ENCODE peak calls at places on chromosomes 11 and 22, in ten cellular contexts. One of them, this sample, is unnamed.

GRCh38 chr11:73143126-73143838 is 1.2 kb upstream of the FCHSD2 start:
- DNase-seq in transverse colon: no peak
- DNase-seq in endothelial cell of umbilical vein: peak
- DNase-seq in psoas muscle: no peak
- DNase-seq in BJ: no peak
- DNase-seq in Caco-2: peak
- DNase-seq in neuronal stem cell: no peak
- DNase-seq in fibroblast of mammary gland: no peak
- DNase-seq in CD8-positive, alpha-beta T cell: no peak
- DNase-seq in upper lobe of right lung: no peak
- DNase-seq in this sample: peak

GRCh38 chr22:49527611-49528419 is 299.9 kb downstream of the BRD1 start:
- DNase-seq in transverse colon: no peak
- DNase-seq in endothelial cell of umbilical vein: no peak
- DNase-seq in psoas muscle: no peak
- DNase-seq in BJ: no peak
- DNase-seq in Caco-2: no peak
- DNase-seq in neuronal stem cell: no peak
- DNase-seq in fibroblast of mammary gland: no peak
- DNase-seq in CD8-positive, alpha-beta T cell: no peak
- DNase-seq in upper lobe of right lung: no peak
- DNase-seq in this sample: no peak

GRCh38 chr11:78131956-78132355 is 7.5 kb downstream of the ALG8 start:
- DNase-seq in transverse colon: no peak
- DNase-seq in endothelial cell of umbilical vein: no peak
- DNase-seq in psoas muscle: no peak
- DNase-seq in BJ: no peak
- DNase-seq in Caco-2: no peak
- DNase-seq in neuronal stem cell: no peak
- DNase-seq in fibroblast of mammary gland: peak
- DNase-seq in CD8-positive, alpha-beta T cell: no peak
- DNase-seq in upper lobe of right lung: no peak
- DNase-seq in this sample: no peak

GRCh38 chr11:60984149-60984548 is 12.7 kb downstream of the CD6 start:
- DNase-seq in transverse colon: no peak
- DNase-seq in endothelial cell of umbilical vein: no peak
- DNase-seq in psoas muscle: no peak
- DNase-seq in BJ: no peak
- DNase-seq in Caco-2: no peak
- DNase-seq in neuronal stem cell: no peak
- DNase-seq in fibroblast of mammary gland: no peak
- DNase-seq in CD8-positive, alpha-beta T cell: no peak
- DNase-seq in upper lobe of right lung: no peak
- DNase-seq in this sample: no peak

GRCh38 chr11:130636672-130637463 is 188.4 kb downstream of the ADAMTS15 start:
- DNase-seq in transverse colon: no peak
- DNase-seq in endothelial cell of umbilical vein: peak
- DNase-seq in psoas muscle: no peak
- DNase-seq in BJ: peak
- DNase-seq in Caco-2: no peak
- DNase-seq in neuronal stem cell: no peak
- DNase-seq in fibroblast of mammary gland: peak
- DNase-seq in CD8-positive, alpha-beta T cell: no peak
- DNase-seq in upper lobe of right lung: no peak
- DNase-seq in this sample: no peak

GRCh38 chr11:7977251-7977917 is 9.8 kb upstream of the EIF3F start:
- DNase-seq in transverse colon: no peak
- DNase-seq in endothelial cell of umbilical vein: peak
- DNase-seq in psoas muscle: no peak
- DNase-seq in BJ: peak
- DNase-seq in Caco-2: no peak
- DNase-seq in neuronal stem cell: no peak
- DNase-seq in fibroblast of mammary gland: peak
- DNase-seq in CD8-positive, alpha-beta T cell: no peak
- DNase-seq in upper lobe of right lung: no peak
- DNase-seq in this sample: no peak

GRCh38 chr11:134584706-134585445 is 172.8 kb upstream of the B3GAT1 start:
- DNase-seq in transverse colon: no peak
- DNase-seq in endothelial cell of umbilical vein: no peak
- DNase-seq in psoas muscle: no peak
- DNase-seq in BJ: no peak
- DNase-seq in Caco-2: no peak
- DNase-seq in neuronal stem cell: no peak
- DNase-seq in fibroblast of mammary gland: no peak
- DNase-seq in CD8-positive, alpha-beta T cell: no peak
- DNase-seq in upper lobe of right lung: peak
- DNase-seq in this sample: peak

GRCh38 chr11:14973621-14974020 is 1.5 kb upstream of the CALCA start:
- DNase-seq in transverse colon: no peak
- DNase-seq in endothelial cell of umbilical vein: no peak
- DNase-seq in psoas muscle: no peak
- DNase-seq in BJ: no peak
- DNase-seq in Caco-2: no peak
- DNase-seq in neuronal stem cell: peak
- DNase-seq in fibroblast of mammary gland: no peak
- DNase-seq in CD8-positive, alpha-beta T cell: no peak
- DNase-seq in upper lobe of right lung: peak
- DNase-seq in this sample: peak

GRCh38 chr11:27795955-27796861 is 96.0 kb upstream of the BDNF start:
- DNase-seq in transverse colon: peak
- DNase-seq in endothelial cell of umbilical vein: no peak
- DNase-seq in psoas muscle: no peak
- DNase-seq in BJ: no peak
- DNase-seq in Caco-2: peak
- DNase-seq in neuronal stem cell: peak
- DNase-seq in fibroblast of mammary gland: no peak
- DNase-seq in CD8-positive, alpha-beta T cell: no peak
- DNase-seq in upper lobe of right lung: no peak
- DNase-seq in this sample: peak

DNA sequence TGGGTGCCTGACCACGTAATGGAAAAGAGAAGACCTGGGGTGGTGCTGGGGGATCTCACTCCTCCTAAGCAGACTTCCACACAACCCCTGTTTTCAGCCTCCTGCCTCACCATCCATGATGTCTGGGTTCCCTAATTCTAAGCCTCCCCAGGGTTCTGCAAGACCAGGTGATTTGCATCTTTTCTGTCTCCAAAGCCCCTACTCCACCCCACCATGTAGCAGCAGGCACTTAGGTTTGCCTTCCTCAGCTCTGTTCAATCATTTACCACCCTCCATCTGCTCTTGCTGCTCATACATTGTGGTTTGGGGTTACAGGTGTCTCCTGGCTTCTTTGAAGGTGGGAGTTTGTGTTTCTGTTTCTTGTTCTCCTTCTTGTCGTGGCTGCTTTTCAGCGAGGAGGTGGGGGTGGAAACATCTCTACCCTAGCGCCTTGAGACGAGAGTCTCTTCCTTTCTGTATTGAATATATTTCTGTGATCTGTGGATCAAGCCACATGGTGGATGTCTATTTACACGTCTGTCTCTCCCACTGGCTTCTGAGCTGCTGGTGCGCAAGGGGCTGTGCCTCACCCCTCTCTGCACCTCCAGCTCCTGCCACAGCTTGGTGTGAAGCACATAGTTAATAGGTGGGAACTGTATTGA is 6.6 kb upstream of the SSTR3 start:
- DNase-seq in transverse colon: peak
- DNase-seq in endothelial cell of umbilical vein: no peak
- DNase-seq in psoas muscle: no peak
- DNase-seq in BJ: no peak
- DNase-seq in Caco-2: no peak
- DNase-seq in neuronal stem cell: no peak
- DNase-seq in fibroblast of mammary gland: no peak
- DNase-seq in CD8-positive, alpha-beta T cell: peak
- DNase-seq in upper lobe of right lung: no peak
- DNase-seq in this sample: no peak
- H3K4me3 ChIP-seq in transverse colon: no peak
- H3K4me3 ChIP-seq in endothelial cell of umbilical vein: no peak
- H3K4me3 ChIP-seq in psoas muscle: no peak
- H3K4me3 ChIP-seq in BJ: no peak
- H3K4me3 ChIP-seq in Caco-2: no peak
- H3K4me3 ChIP-seq in neuronal stem cell: no peak
- H3K4me3 ChIP-seq in fibroblast of mammary gland: no peak
- H3K4me3 ChIP-seq in CD8-positive, alpha-beta T cell: peak
- H3K4me3 ChIP-seq in upper lobe of right lung: no peak
- H3K4me3 ChIP-seq in this sample: no peak

DNA sequence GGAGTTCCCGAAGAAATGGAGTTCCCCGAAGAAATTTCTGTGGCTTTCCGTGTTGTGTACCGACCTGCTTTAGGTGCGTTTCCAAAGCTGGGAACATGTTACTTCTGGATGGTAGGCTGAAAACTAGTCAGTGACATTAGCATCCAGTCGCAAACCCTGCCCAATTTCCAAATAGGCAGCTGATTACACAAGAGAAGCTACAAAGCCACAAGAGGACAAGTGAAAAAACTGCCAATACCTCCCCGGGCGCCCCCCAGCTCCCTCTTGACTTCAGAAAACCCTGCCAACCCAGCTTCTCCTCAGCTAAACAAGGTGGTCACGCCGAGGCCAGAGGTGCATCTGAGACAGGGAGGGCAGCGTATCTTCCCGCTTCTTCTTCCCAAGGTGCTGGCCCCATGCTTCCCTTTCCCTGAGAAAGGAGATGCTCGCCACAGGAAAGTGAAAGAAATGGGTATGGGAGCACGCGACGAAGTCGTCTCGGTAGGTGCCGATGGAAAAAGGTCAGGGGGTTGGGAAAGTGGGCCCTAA is 551 bp downstream of the AGBL2 start:
- DNase-seq in transverse colon: peak
- DNase-seq in endothelial cell of umbilical vein: peak
- DNase-seq in psoas muscle: no peak
- DNase-seq in BJ: no peak
- DNase-seq in Caco-2: no peak
- DNase-seq in neuronal stem cell: peak
- DNase-seq in fibroblast of mammary gland: peak
- DNase-seq in CD8-positive, alpha-beta T cell: peak
- DNase-seq in upper lobe of right lung: peak
- DNase-seq in this sample: no peak
- H3K4me3 ChIP-seq in transverse colon: peak
- H3K4me3 ChIP-seq in endothelial cell of umbilical vein: peak
- H3K4me3 ChIP-seq in psoas muscle: peak
- H3K4me3 ChIP-seq in BJ: peak
- H3K4me3 ChIP-seq in Caco-2: peak
- H3K4me3 ChIP-seq in neuronal stem cell: no peak
- H3K4me3 ChIP-seq in fibroblast of mammary gland: peak
- H3K4me3 ChIP-seq in CD8-positive, alpha-beta T cell: peak
- H3K4me3 ChIP-seq in upper lobe of right lung: peak
- H3K4me3 ChIP-seq in this sample: peak

DNA sequence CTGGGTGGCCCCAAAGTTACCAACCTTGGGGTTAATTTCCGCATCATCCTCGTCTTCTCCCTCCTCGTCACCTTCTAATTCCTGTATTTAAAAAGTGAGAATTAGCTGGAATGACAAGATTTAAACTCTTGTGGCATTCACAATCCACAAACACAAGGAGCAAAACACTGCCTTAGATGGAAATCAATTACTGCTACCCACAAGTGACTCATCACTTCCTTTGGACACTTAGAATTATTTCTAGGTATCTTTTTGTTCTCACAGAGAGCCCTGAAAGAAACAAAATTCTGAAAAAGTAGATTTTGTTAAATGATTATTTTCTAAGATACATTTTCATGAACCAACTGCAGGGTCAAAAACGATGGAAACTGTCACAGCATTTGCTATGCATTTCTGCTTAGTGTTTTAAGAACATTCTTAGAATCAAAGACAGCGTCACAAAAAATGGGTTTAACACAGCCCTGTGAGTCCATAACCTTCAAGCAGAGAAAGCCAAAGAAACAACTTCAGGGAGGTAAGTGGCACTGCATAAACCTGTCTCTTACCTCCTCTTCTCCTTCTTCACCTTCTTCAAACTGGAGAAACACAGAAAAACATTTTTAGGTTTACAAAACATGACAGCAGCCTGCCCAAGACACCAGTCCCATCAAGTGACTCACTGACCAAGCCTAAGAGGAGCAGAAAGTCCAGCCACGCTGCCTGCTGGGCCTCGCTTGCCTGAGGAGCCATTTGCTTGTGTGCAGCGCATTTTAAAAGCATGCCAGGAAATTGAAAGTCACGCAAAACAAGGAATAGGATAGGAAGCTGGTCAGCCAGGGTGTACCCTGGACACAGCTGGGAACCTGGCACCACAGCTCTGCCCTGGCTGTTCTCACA is 22.3 kb upstream of the PHLDA2 start:
- DNase-seq in transverse colon: no peak
- DNase-seq in endothelial cell of umbilical vein: peak
- DNase-seq in psoas muscle: no peak
- DNase-seq in BJ: no peak
- DNase-seq in Caco-2: no peak
- DNase-seq in neuronal stem cell: no peak
- DNase-seq in fibroblast of mammary gland: peak
- DNase-seq in CD8-positive, alpha-beta T cell: no peak
- DNase-seq in upper lobe of right lung: no peak
- DNase-seq in this sample: no peak
- H3K4me3 ChIP-seq in transverse colon: no peak
- H3K4me3 ChIP-seq in endothelial cell of umbilical vein: no peak
- H3K4me3 ChIP-seq in psoas muscle: no peak
- H3K4me3 ChIP-seq in BJ: no peak
- H3K4me3 ChIP-seq in Caco-2: no peak
- H3K4me3 ChIP-seq in neuronal stem cell: no peak
- H3K4me3 ChIP-seq in fibroblast of mammary gland: no peak
- H3K4me3 ChIP-seq in CD8-positive, alpha-beta T cell: no peak
- H3K4me3 ChIP-seq in upper lobe of right lung: no peak
- H3K4me3 ChIP-seq in this sample: no peak

GRCh38 chr11:57477507-57478189 is 17.3 kb downstream of the RTN4RL2 start:
- DNase-seq in transverse colon: peak
- DNase-seq in endothelial cell of umbilical vein: no peak
- DNase-seq in psoas muscle: no peak
- DNase-seq in BJ: no peak
- DNase-seq in Caco-2: no peak
- DNase-seq in neuronal stem cell: no peak
- DNase-seq in fibroblast of mammary gland: no peak
- DNase-seq in CD8-positive, alpha-beta T cell: no peak
- DNase-seq in upper lobe of right lung: peak
- DNase-seq in this sample: no peak

GRCh38 chr11:57475191-57475590 is 14.9 kb downstream of the RTN4RL2 start:
- DNase-seq in transverse colon: no peak
- DNase-seq in endothelial cell of umbilical vein: no peak
- DNase-seq in psoas muscle: no peak
- DNase-seq in BJ: no peak
- DNase-seq in Caco-2: no peak
- DNase-seq in neuronal stem cell: no peak
- DNase-seq in fibroblast of mammary gland: peak
- DNase-seq in CD8-positive, alpha-beta T cell: no peak
- DNase-seq in upper lobe of right lung: no peak
- DNase-seq in this sample: no peak

GRCh38 chr11:57476223-57476882 is 16.0 kb downstream of the RTN4RL2 start:
- DNase-seq in transverse colon: peak
- DNase-seq in endothelial cell of umbilical vein: no peak
- DNase-seq in psoas muscle: peak
- DNase-seq in BJ: no peak
- DNase-seq in Caco-2: peak
- DNase-seq in neuronal stem cell: no peak
- DNase-seq in fibroblast of mammary gland: no peak
- DNase-seq in CD8-positive, alpha-beta T cell: no peak
- DNase-seq in upper lobe of right lung: peak
- DNase-seq in this sample: peak

GRCh38 chr11:57475671-57476222 is 15.4 kb downstream of the RTN4RL2 start:
- DNase-seq in transverse colon: no peak
- DNase-seq in endothelial cell of umbilical vein: no peak
- DNase-seq in psoas muscle: no peak
- DNase-seq in BJ: no peak
- DNase-seq in Caco-2: no peak
- DNase-seq in neuronal stem cell: no peak
- DNase-seq in fibroblast of mammary gland: no peak
- DNase-seq in CD8-positive, alpha-beta T cell: no peak
- DNase-seq in upper lobe of right lung: no peak
- DNase-seq in this sample: no peak

GRCh38 chr11:57476883-57477506 is 16.7 kb downstream of the RTN4RL2 start:
- DNase-seq in transverse colon: peak
- DNase-seq in endothelial cell of umbilical vein: no peak
- DNase-seq in psoas muscle: peak
- DNase-seq in BJ: no peak
- DNase-seq in Caco-2: peak
- DNase-seq in neuronal stem cell: no peak
- DNase-seq in fibroblast of mammary gland: peak
- DNase-seq in CD8-positive, alpha-beta T cell: no peak
- DNase-seq in upper lobe of right lung: peak
- DNase-seq in this sample: no peak
- H3K4me3 ChIP-seq in transverse colon: peak
- H3K4me3 ChIP-seq in endothelial cell of umbilical vein: no peak
- H3K4me3 ChIP-seq in psoas muscle: peak
- H3K4me3 ChIP-seq in BJ: peak
- H3K4me3 ChIP-seq in Caco-2: peak
- H3K4me3 ChIP-seq in neuronal stem cell: no peak
- H3K4me3 ChIP-seq in fibroblast of mammary gland: peak
- H3K4me3 ChIP-seq in CD8-positive, alpha-beta T cell: peak
- H3K4me3 ChIP-seq in upper lobe of right lung: peak
- H3K4me3 ChIP-seq in this sample: peak

This sample was measured in thyroid gland.